ENCODE peak calls at places on chromosome 22, in four cellular contexts. One of them, this sample, is unnamed.

GRCh38 chr22:23067691-23068090 is 2.6 kb upstream of the GNAZ start:
- DNase-seq in small intestine: no peak
- DNase-seq in vagina: no peak
- DNase-seq in IMR-90: no peak
- DNase-seq in this sample: no peak

GRCh38 chr22:48934446-48934845 is 893.2 kb downstream of the BRD1 start:
- DNase-seq in IMR-90: no peak
- DNase-seq in small intestine: no peak
- DNase-seq in vagina: no peak
- DNase-seq in this sample: no peak

GRCh38 chr22:33921576-33922181 is 1.4 kb upstream of the LARGE1 start:
- DNase-seq in IMR-90: peak; percentile 60
- DNase-seq in vagina: peak; percentile 90
- DNase-seq in small intestine: peak; percentile 58
- DNase-seq in this sample: peak; percentile 79

GRCh38 chr22:24175160-24175808 is 6.0 kb upstream of the SUSD2 start:
- DNase-seq in small intestine: peak; percentile 67
- DNase-seq in vagina: no peak
- DNase-seq in IMR-90: peak; percentile 72
- DNase-seq in this sample: peak; percentile 93

GRCh38 chr22:50307891-50308596 is 598 bp upstream of the PLXNB2 start:
- DNase-seq in IMR-90: no peak
- DNase-seq in small intestine: no peak
- DNase-seq in vagina: no peak
- DNase-seq in this sample: no peak

GRCh38 chr22:21624120-21624879 is 5.5 kb downstream of the YDJC start:
- DNase-seq in small intestine: no peak
- DNase-seq in IMR-90: peak; percentile 23
- DNase-seq in vagina: no peak
- DNase-seq in this sample: no peak

GRCh38 chr22:35489225-35489624 is 51.4 kb upstream of the RASD2 start:
- DNase-seq in vagina: no peak
- DNase-seq in small intestine: no peak
- DNase-seq in IMR-90: no peak
- DNase-seq in this sample: no peak

GRCh38 chr22:23237201-23237798 is 57.0 kb downstream of the BCR start:
- DNase-seq in small intestine: no peak
- DNase-seq in IMR-90: peak; percentile 66
- DNase-seq in vagina: no peak
- DNase-seq in this sample: no peak

GRCh38 chr22:23161029-23161428 is 15.8 kb downstream of the RAB36 start:
- DNase-seq in vagina: no peak
- DNase-seq in IMR-90: no peak
- DNase-seq in small intestine: no peak
- DNase-seq in this sample: no peak

GRCh38 chr22:26892401-26893033 is 235.1 kb downstream of the MIAT start:
- DNase-seq in small intestine: peak; percentile 19
- DNase-seq in vagina: no peak
- DNase-seq in IMR-90: no peak
- DNase-seq in this sample: peak; percentile 53

GRCh38 chr22:46626911-46627805 is 7.0 kb downstream of the GRAMD4 start:
- DNase-seq in small intestine: no peak
- DNase-seq in IMR-90: no peak
- DNase-seq in vagina: no peak
- DNase-seq in this sample: no peak

GRCh38 chr22:46942816-46943783 is 180.7 kb downstream of the TBC1D22A start:
- DNase-seq in IMR-90: no peak
- DNase-seq in vagina: peak; percentile 64
- DNase-seq in small intestine: no peak
- DNase-seq in this sample: no peak

GRCh38 chr22:28116261-28116673 is 197.2 kb upstream of the PITPNB start:
- DNase-seq in vagina: no peak
- DNase-seq in small intestine: no peak
- DNase-seq in IMR-90: peak; percentile 90
- DNase-seq in this sample: no peak

GRCh38 chr22:33770723-33771122 is 149.6 kb downstream of the LARGE1 start:
- DNase-seq in vagina: no peak
- DNase-seq in small intestine: no peak
- DNase-seq in IMR-90: no peak
- DNase-seq in this sample: no peak

GRCh38 chr22:50545522-50546325 is at the start of gene KLHDC7B:
- DNase-seq in vagina: no peak
- DNase-seq in small intestine: no peak
- DNase-seq in IMR-90: peak; percentile 35
- DNase-seq in this sample: no peak

GRCh38 chr22:28609921-28610320 is 69.7 kb downstream of the TTC28 start:
- DNase-seq in IMR-90: no peak
- DNase-seq in vagina: no peak
- DNase-seq in small intestine: no peak
- DNase-seq in this sample: no peak

GRCh38 chr22:46737105-46737975 is 712 bp downstream of the CERK start:
- DNase-seq in IMR-90: peak; percentile 34
- DNase-seq in small intestine: no peak
- DNase-seq in vagina: no peak
- DNase-seq in this sample: no peak

GRCh38 chr22:28246392-28246791 is 327.3 kb upstream of the PITPNB start:
- DNase-seq in vagina: no peak
- DNase-seq in IMR-90: peak; percentile 72
- DNase-seq in small intestine: no peak
- DNase-seq in this sample: no peak

GRCh38 chr22:37198290-37199102 is 10.4 kb upstream of the C1QTNF6 start:
- DNase-seq in vagina: no peak
- DNase-seq in IMR-90: peak; percentile 58
- DNase-seq in small intestine: peak; percentile 81
- DNase-seq in this sample: no peak
- H3K4me3 ChIP-seq in vagina: peak overlapping the region; percentile 73
- H3K4me3 ChIP-seq in IMR-90: peak overlapping the region; percentile 58
- H3K4me3 ChIP-seq in small intestine: peak overlapping the region; percentile 39
- H3K4me3 ChIP-seq in this sample: peak overlapping the region; percentile 85

GRCh38 chr22:31652911-31653684 is 8.9 kb downstream of the PISD start:
- DNase-seq in vagina: no peak
- DNase-seq in small intestine: no peak
- DNase-seq in IMR-90: no peak
- DNase-seq in this sample: no peak
- H3K4me3 ChIP-seq in vagina: no peak overlapping the region
- H3K4me3 ChIP-seq in small intestine: no peak overlapping the region
- H3K4me3 ChIP-seq in IMR-90: no peak overlapping the region
- H3K4me3 ChIP-seq in this sample: no peak overlapping the region

GRCh38 chr22:36568846-36569245 is 39.9 kb upstream of the EIF3D start:
- DNase-seq in IMR-90: no peak
- DNase-seq in small intestine: no peak
- DNase-seq in vagina: no peak
- DNase-seq in this sample: no peak

GRCh38 chr22:36566720-36567119 is 37.8 kb upstream of the EIF3D start:
- DNase-seq in IMR-90: no peak
- DNase-seq in vagina: no peak
- DNase-seq in small intestine: no peak
- DNase-seq in this sample: no peak

GRCh38 chr22:36571991-36572390 is 43.0 kb upstream of the EIF3D start:
- DNase-seq in IMR-90: no peak
- DNase-seq in vagina: no peak
- DNase-seq in small intestine: no peak
- DNase-seq in this sample: no peak

GRCh38 chr22:36573815-36574350 is 44.9 kb upstream of the EIF3D start:
- DNase-seq in vagina: no peak
- DNase-seq in small intestine: no peak
- DNase-seq in IMR-90: no peak
- DNase-seq in this sample: no peak

GRCh38 chr22:36569999-36570398 is 41.0 kb upstream of the EIF3D start:
- DNase-seq in IMR-90: peak; percentile 27
- DNase-seq in vagina: no peak
- DNase-seq in small intestine: no peak
- DNase-seq in this sample: no peak
- H3K4me3 ChIP-seq in IMR-90: no peak overlapping the region
- H3K4me3 ChIP-seq in vagina: no peak overlapping the region
- H3K4me3 ChIP-seq in small intestine: no peak overlapping the region
- H3K4me3 ChIP-seq in this sample: no peak overlapping the region

GRCh38 chr22:44271010-44271500 is 41.7 kb downstream of the SHISAL1 start:
- DNase-seq in small intestine: no peak
- DNase-seq in IMR-90: no peak
- DNase-seq in vagina: no peak
- DNase-seq in this sample: no peak
- H3K4me3 ChIP-seq in small intestine: no peak overlapping the region
- H3K4me3 ChIP-seq in IMR-90: no peak overlapping the region
- H3K4me3 ChIP-seq in vagina: no peak overlapping the region
- H3K4me3 ChIP-seq in this sample: no peak overlapping the region

GRCh38 chr22:44497904-44498242 is at the start of gene RTL6:
- DNase-seq in IMR-90: peak; percentile 67
- DNase-seq in small intestine: no peak
- DNase-seq in vagina: no peak
- DNase-seq in this sample: no peak
- H3K4me3 ChIP-seq in IMR-90: peak within 1 kb of the TSS; percentile 85
- H3K4me3 ChIP-seq in small intestine: peak within 1 kb of the TSS; percentile 48
- H3K4me3 ChIP-seq in vagina: peak within 1 kb of the TSS; percentile 98
- H3K4me3 ChIP-seq in this sample: peak within 1 kb of the TSS; percentile 80

GRCh38 chr22:31753634-31754471 is at the start of gene DEPDC5:
- DNase-seq in small intestine: peak; percentile 98
- DNase-seq in IMR-90: peak; percentile 86
- DNase-seq in vagina: peak; percentile 93
- DNase-seq in this sample: peak; percentile 96

GRCh38 chr22:31750365-31751284 is 693 bp upstream of the PRR14L start:
- DNase-seq in small intestine: no peak
- DNase-seq in IMR-90: no peak
- DNase-seq in vagina: no peak
- DNase-seq in this sample: no peak

GRCh38 chr22:31749636-31750364 is at the start of gene PRR14L:
- DNase-seq in IMR-90: peak; percentile 90
- DNase-seq in small intestine: peak; percentile 99
- DNase-seq in vagina: peak; percentile 97
- DNase-seq in this sample: peak; percentile 97

GRCh38 chr22:31753005-31753633 is 700 bp upstream of the DEPDC5 start:
- DNase-seq in vagina: peak; percentile 89
- DNase-seq in small intestine: peak; percentile 39
- DNase-seq in IMR-90: no peak
- DNase-seq in this sample: no peak

GRCh38 chr22:31752096-31752847 is 1.5 kb upstream of the DEPDC5 start:
- DNase-seq in small intestine: no peak
- DNase-seq in vagina: no peak
- DNase-seq in IMR-90: no peak
- DNase-seq in this sample: no peak
- H3K4me3 ChIP-seq in small intestine: no peak overlapping the region
- H3K4me3 ChIP-seq in vagina: no peak overlapping the region
- H3K4me3 ChIP-seq in IMR-90: no peak overlapping the region
- H3K4me3 ChIP-seq in this sample: no peak overlapping the region

GRCh38 chr22:32466496-32466895 is 2.2 kb upstream of the BPIFC start:
- DNase-seq in small intestine: no peak
- DNase-seq in vagina: peak; percentile 49
- DNase-seq in IMR-90: peak; percentile 7
- DNase-seq in this sample: no peak

GRCh38 chr22:32462452-32462851 is 1.8 kb downstream of the BPIFC start:
- DNase-seq in IMR-90: no peak
- DNase-seq in vagina: no peak
- DNase-seq in small intestine: no peak
- DNase-seq in this sample: no peak

GRCh38 chr22:32469799-32470212 is 4.8 kb upstream of the FBXO7 start:
- DNase-seq in small intestine: no peak
- DNase-seq in IMR-90: peak; percentile 84
- DNase-seq in vagina: no peak
- DNase-seq in this sample: no peak

GRCh38 chr22:32465661-32466060 is 1.4 kb upstream of the BPIFC start:
- DNase-seq in IMR-90: no peak
- DNase-seq in vagina: peak; percentile 6
- DNase-seq in small intestine: no peak
- DNase-seq in this sample: no peak
- H3K4me3 ChIP-seq in IMR-90: no peak overlapping the region
- H3K4me3 ChIP-seq in vagina: no peak overlapping the region
- H3K4me3 ChIP-seq in small intestine: no peak overlapping the region
- H3K4me3 ChIP-seq in this sample: no peak overlapping the region

GRCh38 chr22:39446239-39446721 is 10.5 kb upstream of the MGAT3 start:
- DNase-seq in IMR-90: no peak
- DNase-seq in vagina: no peak
- DNase-seq in small intestine: peak; percentile 64
- DNase-seq in this sample: no peak

GRCh38 chr22:39452740-39453040 is 4.1 kb upstream of the MGAT3 start:
- DNase-seq in small intestine: no peak
- DNase-seq in IMR-90: no peak
- DNase-seq in vagina: no peak
- DNase-seq in this sample: no peak

GRCh38 chr22:39448205-39449054 is 8.4 kb upstream of the MGAT3 start:
- DNase-seq in vagina: no peak
- DNase-seq in small intestine: peak; percentile 49
- DNase-seq in IMR-90: no peak
- DNase-seq in this sample: no peak

GRCh38 chr22:39450258-39450955 is 6.4 kb upstream of the MGAT3 start:
- DNase-seq in vagina: no peak
- DNase-seq in small intestine: no peak
- DNase-seq in IMR-90: no peak
- DNase-seq in this sample: no peak

GRCh38 chr22:39449708-39450107 is 7.1 kb upstream of the MGAT3 start:
- DNase-seq in small intestine: no peak
- DNase-seq in IMR-90: no peak
- DNase-seq in vagina: no peak
- DNase-seq in this sample: no peak
- H3K4me3 ChIP-seq in small intestine: no peak overlapping the region
- H3K4me3 ChIP-seq in IMR-90: no peak overlapping the region
- H3K4me3 ChIP-seq in vagina: no peak overlapping the region
- H3K4me3 ChIP-seq in this sample: no peak overlapping the region

GRCh38 chr22:43381693-43382092 is 30.1 kb upstream of the MPPED1 start:
- DNase-seq in small intestine: peak; percentile 55
- DNase-seq in IMR-90: peak; percentile 4
- DNase-seq in vagina: no peak
- DNase-seq in this sample: no peak

GRCh38 chr22:43377486-43377995 is 34.3 kb upstream of the MPPED1 start:
- DNase-seq in small intestine: no peak
- DNase-seq in IMR-90: peak; percentile 20
- DNase-seq in vagina: no peak
- DNase-seq in this sample: no peak

GRCh38 chr22:43378011-43378704 is 33.7 kb upstream of the MPPED1 start:
- DNase-seq in vagina: no peak
- DNase-seq in IMR-90: peak; percentile 3
- DNase-seq in small intestine: peak; percentile 32
- DNase-seq in this sample: no peak

GRCh38 chr22:43375951-43376455 is 32.8 kb upstream of the SCUBE1 start:
- DNase-seq in vagina: no peak
- DNase-seq in small intestine: no peak
- DNase-seq in IMR-90: peak; percentile 43
- DNase-seq in this sample: no peak

GRCh38 chr22:43376765-43377485 is 33.8 kb upstream of the SCUBE1 start:
- DNase-seq in vagina: no peak
- DNase-seq in small intestine: peak; percentile 70
- DNase-seq in IMR-90: no peak
- DNase-seq in this sample: no peak
- H3K4me3 ChIP-seq in vagina: no peak overlapping the region
- H3K4me3 ChIP-seq in small intestine: no peak overlapping the region
- H3K4me3 ChIP-seq in IMR-90: no peak overlapping the region
- H3K4me3 ChIP-seq in this sample: no peak overlapping the region